ENCODE peak calls at places on chromosomes 7 and 10, in eight cellular contexts. One of them, this sample, is unnamed.

GRCh38 chr10:43204394-43204942 is 62.4 kb downstream of the RASGEF1A start:
- DNase-seq in fibroblast of pulmonary artery: no peak
- DNase-seq in NCI-H1105: no peak
- DNase-seq in EL: no peak
- DNase-seq in SK-N-SH: no peak
- DNase-seq in stimulated activated CD4-positive, alpha-beta T cell treated with anti-CD3 and anti-CD28 coated beads, Interleukin-2, amount 100 ng/mL, for 48 hours: no peak
- DNase-seq in cardiac septum: peak; percentile 65
- DNase-seq in stimulated activated naive CD4-positive, alpha-beta T cell treated with Interleukin-2 at 50 U/mL for 16 hours: no peak
- DNase-seq in this sample: no peak

GRCh38 chr10:100339236-100339635 is 7.8 kb upstream of the SCD start:
- DNase-seq in cardiac septum: peak; percentile 46
- DNase-seq in EL: no peak
- DNase-seq in stimulated activated naive CD4-positive, alpha-beta T cell treated with Interleukin-2 at 50 U/mL for 16 hours: no peak
- DNase-seq in stimulated activated CD4-positive, alpha-beta T cell treated with anti-CD3 and anti-CD28 coated beads, Interleukin-2, amount 100 ng/mL, for 48 hours: no peak
- DNase-seq in SK-N-SH: no peak
- DNase-seq in NCI-H1105: no peak
- DNase-seq in fibroblast of pulmonary artery: no peak
- DNase-seq in this sample: no peak

GRCh38 chr10:132341017-132341416 is 9.0 kb downstream of the LRRC27 start:
- DNase-seq in cardiac septum: no peak
- DNase-seq in SK-N-SH: no peak
- DNase-seq in fibroblast of pulmonary artery: no peak
- DNase-seq in EL: no peak
- DNase-seq in stimulated activated naive CD4-positive, alpha-beta T cell treated with Interleukin-2 at 50 U/mL for 16 hours: no peak
- DNase-seq in stimulated activated CD4-positive, alpha-beta T cell treated with anti-CD3 and anti-CD28 coated beads, Interleukin-2, amount 100 ng/mL, for 48 hours: no peak
- DNase-seq in NCI-H1105: no peak
- DNase-seq in this sample: no peak

GRCh38 chr7:34281260-34281659 is 375.9 kb downstream of the BMPER start:
- DNase-seq in stimulated activated naive CD4-positive, alpha-beta T cell treated with Interleukin-2 at 50 U/mL for 16 hours: no peak
- DNase-seq in fibroblast of pulmonary artery: no peak
- DNase-seq in SK-N-SH: no peak
- DNase-seq in EL: peak; percentile 15
- DNase-seq in cardiac septum: no peak
- DNase-seq in stimulated activated CD4-positive, alpha-beta T cell treated with anti-CD3 and anti-CD28 coated beads, Interleukin-2, amount 100 ng/mL, for 48 hours: no peak
- DNase-seq in NCI-H1105: no peak
- DNase-seq in this sample: no peak

GRCh38 chr10:51691135-51691534 is 8.3 kb downstream of the CSTF2T start:
- DNase-seq in NCI-H1105: no peak
- DNase-seq in SK-N-SH: no peak
- DNase-seq in EL: no peak
- DNase-seq in stimulated activated naive CD4-positive, alpha-beta T cell treated with Interleukin-2 at 50 U/mL for 16 hours: no peak
- DNase-seq in cardiac septum: no peak
- DNase-seq in stimulated activated CD4-positive, alpha-beta T cell treated with anti-CD3 and anti-CD28 coated beads, Interleukin-2, amount 100 ng/mL, for 48 hours: no peak
- DNase-seq in fibroblast of pulmonary artery: no peak
- DNase-seq in this sample: no peak

GRCh38 chr10:110802551-110803238 is 69.0 kb upstream of the PDCD4 start:
- DNase-seq in stimulated activated naive CD4-positive, alpha-beta T cell treated with Interleukin-2 at 50 U/mL for 16 hours: no peak
- DNase-seq in stimulated activated CD4-positive, alpha-beta T cell treated with anti-CD3 and anti-CD28 coated beads, Interleukin-2, amount 100 ng/mL, for 48 hours: no peak
- DNase-seq in EL: peak; percentile 87
- DNase-seq in cardiac septum: peak; percentile 85
- DNase-seq in fibroblast of pulmonary artery: peak; percentile 70
- DNase-seq in NCI-H1105: peak; percentile 60
- DNase-seq in SK-N-SH: no peak
- DNase-seq in this sample: peak; percentile 86

GRCh38 chr10:98208925-98209324 is 59.1 kb downstream of the LOXL4 start:
- DNase-seq in stimulated activated naive CD4-positive, alpha-beta T cell treated with Interleukin-2 at 50 U/mL for 16 hours: no peak
- DNase-seq in EL: peak; percentile 52
- DNase-seq in stimulated activated CD4-positive, alpha-beta T cell treated with anti-CD3 and anti-CD28 coated beads, Interleukin-2, amount 100 ng/mL, for 48 hours: no peak
- DNase-seq in NCI-H1105: no peak
- DNase-seq in SK-N-SH: no peak
- DNase-seq in cardiac septum: no peak
- DNase-seq in fibroblast of pulmonary artery: no peak
- DNase-seq in this sample: no peak

GRCh38 chr10:116207180-116207579 is 65.8 kb downstream of the GFRA1 start:
- DNase-seq in NCI-H1105: no peak
- DNase-seq in fibroblast of pulmonary artery: no peak
- DNase-seq in stimulated activated CD4-positive, alpha-beta T cell treated with anti-CD3 and anti-CD28 coated beads, Interleukin-2, amount 100 ng/mL, for 48 hours: no peak
- DNase-seq in cardiac septum: no peak
- DNase-seq in EL: no peak
- DNase-seq in SK-N-SH: no peak
- DNase-seq in stimulated activated naive CD4-positive, alpha-beta T cell treated with Interleukin-2 at 50 U/mL for 16 hours: no peak
- DNase-seq in this sample: no peak

GRCh38 chr7:464712-465461 is 54.8 kb downstream of the PDGFA start:
- DNase-seq in cardiac septum: peak; percentile 74
- DNase-seq in fibroblast of pulmonary artery: peak; percentile 85
- DNase-seq in stimulated activated naive CD4-positive, alpha-beta T cell treated with Interleukin-2 at 50 U/mL for 16 hours: no peak
- DNase-seq in EL: peak; percentile 52
- DNase-seq in stimulated activated CD4-positive, alpha-beta T cell treated with anti-CD3 and anti-CD28 coated beads, Interleukin-2, amount 100 ng/mL, for 48 hours: no peak
- DNase-seq in NCI-H1105: no peak
- DNase-seq in SK-N-SH: peak; percentile 46
- DNase-seq in this sample: no peak

GRCh38 chr10:22899775-22900174 is 28.1 kb upstream of the ARMC3 start:
- DNase-seq in NCI-H1105: no peak
- DNase-seq in stimulated activated naive CD4-positive, alpha-beta T cell treated with Interleukin-2 at 50 U/mL for 16 hours: no peak
- DNase-seq in fibroblast of pulmonary artery: no peak
- DNase-seq in SK-N-SH: no peak
- DNase-seq in cardiac septum: no peak
- DNase-seq in stimulated activated CD4-positive, alpha-beta T cell treated with anti-CD3 and anti-CD28 coated beads, Interleukin-2, amount 100 ng/mL, for 48 hours: no peak
- DNase-seq in EL: no peak
- DNase-seq in this sample: no peak

GRCh38 chr10:78533093-78533492 is 499.4 kb downstream of the RPS24 start:
- DNase-seq in stimulated activated CD4-positive, alpha-beta T cell treated with anti-CD3 and anti-CD28 coated beads, Interleukin-2, amount 100 ng/mL, for 48 hours: no peak
- DNase-seq in fibroblast of pulmonary artery: no peak
- DNase-seq in cardiac septum: no peak
- DNase-seq in SK-N-SH: no peak
- DNase-seq in stimulated activated naive CD4-positive, alpha-beta T cell treated with Interleukin-2 at 50 U/mL for 16 hours: no peak
- DNase-seq in EL: no peak
- DNase-seq in NCI-H1105: no peak
- DNase-seq in this sample: no peak

GRCh38 chr10:13725594-13725993 is 138.8 kb downstream of the PRPF18 start:
- DNase-seq in stimulated activated CD4-positive, alpha-beta T cell treated with anti-CD3 and anti-CD28 coated beads, Interleukin-2, amount 100 ng/mL, for 48 hours: no peak
- DNase-seq in cardiac septum: no peak
- DNase-seq in SK-N-SH: no peak
- DNase-seq in NCI-H1105: no peak
- DNase-seq in EL: no peak
- DNase-seq in fibroblast of pulmonary artery: no peak
- DNase-seq in stimulated activated naive CD4-positive, alpha-beta T cell treated with Interleukin-2 at 50 U/mL for 16 hours: no peak
- DNase-seq in this sample: no peak

GRCh38 chr7:70553364-70553763 is 578.6 kb upstream of the GALNT17 start:
- DNase-seq in EL: no peak
- DNase-seq in NCI-H1105: no peak
- DNase-seq in fibroblast of pulmonary artery: no peak
- DNase-seq in stimulated activated naive CD4-positive, alpha-beta T cell treated with Interleukin-2 at 50 U/mL for 16 hours: no peak
- DNase-seq in stimulated activated CD4-positive, alpha-beta T cell treated with anti-CD3 and anti-CD28 coated beads, Interleukin-2, amount 100 ng/mL, for 48 hours: no peak
- DNase-seq in SK-N-SH: no peak
- DNase-seq in cardiac septum: no peak
- DNase-seq in this sample: no peak

GRCh38 chr10:62815373-62816111 is 624 bp downstream of the EGR2 start:
- DNase-seq in fibroblast of pulmonary artery: no peak
- DNase-seq in NCI-H1105: no peak
- DNase-seq in stimulated activated naive CD4-positive, alpha-beta T cell treated with Interleukin-2 at 50 U/mL for 16 hours: peak; percentile 37
- DNase-seq in stimulated activated CD4-positive, alpha-beta T cell treated with anti-CD3 and anti-CD28 coated beads, Interleukin-2, amount 100 ng/mL, for 48 hours: no peak
- DNase-seq in SK-N-SH: peak; percentile 53
- DNase-seq in EL: peak; percentile 23
- DNase-seq in cardiac septum: peak; percentile 74
- DNase-seq in this sample: no peak

GRCh38 chr7:82141427-82141826 is 302.1 kb downstream of the CACNA2D1 start:
- DNase-seq in EL: peak; percentile 7
- DNase-seq in cardiac septum: no peak
- DNase-seq in NCI-H1105: no peak
- DNase-seq in stimulated activated CD4-positive, alpha-beta T cell treated with anti-CD3 and anti-CD28 coated beads, Interleukin-2, amount 100 ng/mL, for 48 hours: no peak
- DNase-seq in fibroblast of pulmonary artery: no peak
- DNase-seq in SK-N-SH: no peak
- DNase-seq in stimulated activated naive CD4-positive, alpha-beta T cell treated with Interleukin-2 at 50 U/mL for 16 hours: no peak
- DNase-seq in this sample: no peak

GRCh38 chr10:101803511-101803910 is 14.7 kb downstream of the OGA start:
- DNase-seq in SK-N-SH: no peak
- DNase-seq in stimulated activated naive CD4-positive, alpha-beta T cell treated with Interleukin-2 at 50 U/mL for 16 hours: no peak
- DNase-seq in fibroblast of pulmonary artery: no peak
- DNase-seq in stimulated activated CD4-positive, alpha-beta T cell treated with anti-CD3 and anti-CD28 coated beads, Interleukin-2, amount 100 ng/mL, for 48 hours: no peak
- DNase-seq in cardiac septum: no peak
- DNase-seq in EL: peak; percentile 42
- DNase-seq in NCI-H1105: no peak
- DNase-seq in this sample: no peak

GRCh38 chr7:118185163-118185860 is 1.3 kb downstream of the LSM8 start:
- DNase-seq in NCI-H1105: no peak
- DNase-seq in SK-N-SH: no peak
- DNase-seq in cardiac septum: no peak
- DNase-seq in fibroblast of pulmonary artery: peak; percentile 20
- DNase-seq in stimulated activated naive CD4-positive, alpha-beta T cell treated with Interleukin-2 at 50 U/mL for 16 hours: no peak
- DNase-seq in stimulated activated CD4-positive, alpha-beta T cell treated with anti-CD3 and anti-CD28 coated beads, Interleukin-2, amount 100 ng/mL, for 48 hours: no peak
- DNase-seq in EL: peak; percentile 41
- DNase-seq in this sample: no peak